ENCODE peak calls at places on chromosome 20, in five cellular contexts. B is B cell, X is NB4, V is epithelial cell of esophagus, K is spleen. M is an unnamed sample.

GRCh38 chr20:36988494-36988966 is 37.0 kb upstream of the SAMHD1 start:
- DNase-seq in X (no peak), B (no peak), V (peak), K (no peak), M (no peak)

GRCh38 chr20:23655551-23656211 is 17.9 kb upstream of the CST3 start:
- DNase-seq in X (peak), B (no peak), K (peak), V (no peak), M (no peak)

GRCh38 chr20:23988561-23988960 is at the start of gene GGTLC1:
- DNase-seq in V (no peak), K (peak), B (no peak), X (no peak), M (no peak)

GRCh38 chr20:59825944-59826759 is 107.3 kb downstream of the SYCP2 start:
- DNase-seq in X (no peak), K (peak), V (peak), B (no peak), M (no peak)

GRCh38 chr20:45100563-45101245 is at the start of gene KCNS1:
- DNase-seq in V (peak), K (no peak), X (peak), B (peak), M (no peak)

GRCh38 chr20:4896971-4897497 is 104.3 kb downstream of the SLC23A2 start:
- DNase-seq in X (peak), K (peak), B (peak), V (peak), M (no peak)

GRCh38 chr20:44070139-44070900 is 116.7 kb downstream of the JPH2 start:
- DNase-seq in B (no peak), X (peak), K (no peak), V (no peak), M (no peak)

GRCh38 chr20:55160022-55160421 is 684.6 kb downstream of the DOK5 start:
- DNase-seq in V (no peak), B (no peak), K (no peak), X (no peak), M (no peak)

GRCh38 chr20:50260480-50261221 is 70.0 kb downstream of the CEBPB start:
- DNase-seq in V (no peak), B (no peak), K (no peak), X (peak), M (no peak)

GRCh38 chr20:50110141-50111047 is 2.6 kb downstream of the UBE2V1 start:
- DNase-seq in V (peak), X (peak), K (no peak), B (peak), M (peak)

GRCh38 chr20:53677447-53678314 is 84.0 kb upstream of the ZNF217 start:
- DNase-seq in V (no peak), B (no peak), K (no peak), X (peak), M (no peak)

GRCh38 chr20:10591956-10592521 is 81.8 kb downstream of the JAG1 start:
- DNase-seq in X (no peak), V (no peak), B (no peak), K (no peak), M (no peak)

GRCh38 chr20:32839982-32840285 is 18.8 kb upstream of the EFCAB8 start:
- DNase-seq in X (no peak), K (no peak), B (no peak), V (no peak), M (no peak)

GRCh38 chr20:21229163-21229562 is 74.0 kb upstream of the XRN2 start:
- DNase-seq in X (no peak), K (no peak), V (peak), B (no peak), M (no peak)

GRCh38 chr20:53699085-53699717 is 105.6 kb upstream of the ZNF217 start:
- DNase-seq in K (no peak), X (no peak), B (no peak), V (no peak), M (no peak)

GRCh38 chr20:31860431-31861345 is 9.6 kb downstream of the DUSP15 start:
- DNase-seq in V (peak), K (peak), B (no peak), X (peak), M (no peak)

GRCh38 chr20:49561256-49561655 is 6.7 kb downstream of the PTGIS start:
- DNase-seq in B (no peak), K (no peak), V (no peak), X (no peak), M (no peak)

GRCh38 chr20:47540443-47541354 is 39.0 kb downstream of the NCOA3 start:
- DNase-seq in K (no peak), B (no peak), V (no peak), X (peak), M (no peak)

GRCh38 chr20:726160-726559 is 42.1 kb downstream of the SLC52A3 start:
- DNase-seq in K (peak), V (no peak), B (no peak), X (no peak), M (no peak)

GRCh38 chr20:730005-730404 is 38.3 kb downstream of the SLC52A3 start:
- DNase-seq in V (no peak), B (no peak), K (peak), X (no peak), M (no peak)

GRCh38 chr20:731891-732560 is 36.3 kb downstream of the SLC52A3 start:
- DNase-seq in K (peak), X (no peak), B (no peak), V (no peak), M (no peak)

GRCh38 chr20:725491-725890 is 42.8 kb downstream of the SLC52A3 start:
- DNase-seq in X (no peak), K (peak), B (no peak), V (no peak), M (no peak)

DNA sequence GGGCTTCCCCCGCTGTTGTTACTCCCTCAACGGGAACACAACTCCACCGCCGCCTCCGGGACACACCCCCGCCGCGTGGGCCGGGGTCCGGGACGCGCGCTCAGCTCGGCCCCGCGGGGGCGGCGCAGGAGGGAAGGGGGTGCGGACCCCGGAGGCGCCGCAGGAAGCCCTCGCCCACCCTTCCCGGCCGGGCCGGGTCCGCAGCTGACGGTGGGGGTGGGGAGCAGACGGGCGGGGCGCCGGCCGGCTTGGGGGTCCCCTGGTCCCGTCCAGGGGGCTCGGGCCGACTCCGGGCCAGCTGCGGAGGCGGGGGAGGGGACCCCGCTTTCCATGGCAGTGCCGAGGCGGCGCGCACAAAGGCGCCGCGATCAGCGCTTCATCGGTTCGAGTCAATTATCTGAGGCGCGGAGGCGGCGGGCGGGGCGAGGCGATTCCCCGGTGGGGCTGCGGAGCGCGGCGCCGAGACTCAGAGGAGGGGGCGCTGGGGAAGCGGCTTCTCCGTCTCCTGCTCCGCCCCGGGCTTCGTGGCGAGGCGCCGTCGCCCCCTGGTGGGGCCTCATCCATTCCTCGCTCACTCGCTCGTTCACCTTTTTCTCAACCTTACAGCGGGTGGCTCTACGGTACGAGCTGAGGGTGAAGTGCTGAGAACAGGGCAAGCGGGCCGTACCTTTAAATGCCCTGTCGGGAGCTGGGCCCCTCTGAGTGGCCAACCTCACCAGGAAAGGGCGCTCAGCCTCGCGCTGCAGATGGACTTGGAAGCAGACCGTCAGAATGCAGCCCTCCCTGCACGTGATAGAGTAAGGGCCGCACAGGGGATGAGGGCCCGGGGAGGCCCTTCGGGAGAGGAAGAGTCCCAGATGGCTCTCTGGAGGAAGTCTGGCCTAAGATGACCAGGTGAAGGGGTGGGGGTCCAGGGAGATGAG is 40.0 kb downstream of the SLC52A3 start:
- DNase-seq in K (peak), B (peak), V (peak), X (peak), M (no peak)
- TF ChIP-seq CTCF in K (no peak), B (peak), V (peak), X (peak), M (no peak)

GRCh38 chr20:40255368-40255767 is 433.7 kb downstream of the MAFB start:
- DNase-seq in V (peak), K (no peak), B (no peak), X (no peak), M (no peak)
- TF ChIP-seq CTCF in V (peak), K (no peak), B (no peak), X (no peak), M (no peak)

GRCh38 chr20:8664778-8665177 is 404.1 kb upstream of the PLCB4 start:
- DNase-seq in B (no peak), K (no peak), V (no peak), X (peak), M (no peak)
- TF ChIP-seq CTCF in B (no peak), K (no peak), V (no peak), X (peak), M (no peak)

GRCh38 chr20:51379601-51380341 is 162.7 kb downstream of the NFATC2 start:
- DNase-seq in B (no peak), K (peak), V (no peak), X (no peak), M (no peak)

GRCh38 chr20:51380401-51381385 is 161.8 kb downstream of the NFATC2 start:
- DNase-seq in X (no peak), K (peak), V (no peak), B (peak), M (no peak)

GRCh38 chr20:51382111-51382985 is 160.2 kb downstream of the NFATC2 start:
- DNase-seq in B (no peak), K (peak), V (no peak), X (no peak), M (no peak)

GRCh38 chr20:51382986-51383821 is 159.3 kb downstream of the NFATC2 start:
- DNase-seq in X (no peak), B (no peak), K (peak), V (peak), M (no peak)

GRCh38 chr20:51381557-51381956 is 161.0 kb downstream of the NFATC2 start:
- DNase-seq in B (no peak), V (no peak), K (peak), X (peak), M (no peak)
- TF ChIP-seq CTCF in B (no peak), V (no peak), K (no peak), X (peak), M (no peak)

DNA sequence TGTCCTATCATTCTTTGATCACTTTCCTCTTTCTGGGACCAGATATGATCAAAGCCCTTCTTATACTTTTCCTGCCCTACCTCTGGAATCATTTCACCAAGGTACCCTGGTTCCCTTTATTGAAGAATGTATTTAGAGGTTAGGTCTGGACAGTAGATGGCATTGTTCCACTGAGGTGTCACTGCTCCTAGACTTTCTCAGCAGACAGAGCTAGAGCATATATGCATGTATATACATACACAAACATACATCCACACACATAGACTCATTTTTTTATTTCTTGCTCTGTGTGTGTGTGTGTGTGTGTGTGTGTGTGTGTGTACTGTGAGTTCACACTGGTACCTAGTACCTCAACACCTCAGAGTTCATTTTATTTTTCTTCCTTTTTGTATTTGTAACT is 40.9 kb downstream of the PTPRA start:
- DNase-seq in X (peak), V (peak), B (no peak), K (no peak), M (no peak)
- TF ChIP-seq CTCF in X (peak), V (peak), B (no peak), K (no peak), M (no peak)

GRCh38 chr20:40706977-40707582 is 18.0 kb upstream of the MAFB start:
- DNase-seq in X (peak), V (no peak), B (no peak), K (no peak), M (no peak)
- TF ChIP-seq CTCF in X (peak), V (no peak), B (no peak), K (no peak), M (no peak)

DNA sequence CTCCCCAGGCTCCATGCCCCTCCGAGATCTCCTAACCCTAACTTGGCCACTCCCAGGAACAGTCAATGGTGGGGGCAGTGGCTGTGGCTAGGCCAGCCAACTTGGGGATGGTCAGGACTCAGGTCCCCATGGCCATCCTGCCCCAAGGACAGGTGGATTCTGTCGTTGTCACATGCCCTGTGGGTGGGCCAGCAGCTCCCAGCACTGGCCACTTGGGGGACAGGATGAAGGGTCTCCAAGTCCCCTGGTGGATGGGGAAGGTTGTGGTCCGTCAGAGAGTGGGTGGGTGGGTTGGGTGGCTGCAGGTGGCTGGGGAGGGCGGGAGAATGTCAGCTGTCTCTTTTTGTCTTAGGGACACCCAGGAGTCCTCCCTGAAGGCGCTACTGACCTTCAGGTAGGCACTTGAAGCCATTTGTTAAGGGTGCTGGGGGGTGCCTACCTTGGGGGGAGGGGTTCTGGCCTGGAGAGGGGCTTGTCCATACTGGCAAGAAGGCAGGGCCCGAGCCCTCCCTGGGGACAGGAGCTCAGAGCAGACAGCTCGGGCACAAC is 5.5 kb downstream of the COL9A3 start:
- DNase-seq in V (no peak), X (no peak), K (no peak), B (no peak), M (no peak)
- TF ChIP-seq CTCF in V (no peak), X (peak), K (no peak), B (no peak), M (no peak)

GRCh38 chr20:25339608-25340007 is 51.0 kb downstream of the ABHD12 start:
- DNase-seq in V (no peak), K (no peak), B (no peak), X (no peak), M (no peak)
- TF ChIP-seq CTCF in V (no peak), K (no peak), B (no peak), X (no peak), M (no peak)

GRCh38 chr20:56630506-56631317 is 1.6 kb downstream of the TFAP2C start:
- DNase-seq in B (no peak), V (peak), K (no peak), X (no peak), M (no peak)
- TF ChIP-seq CTCF in B (no peak), V (no peak), K (no peak), X (no peak), M (no peak)

M was measured in natural killer cell.